ENCODE peak calls at places on chromosomes 11 and 22, in five cellular contexts. V is naive thymus-derived CD8-positive, alpha-beta T cell; N is A549; L is HFF-Myc; T is epithelial cell of esophagus. U is an unnamed sample.

GRCh38 chr22:37121887-37122591 is 12.5 kb upstream of the TMPRSS6 start:
- DNase-seq in T (peak; percentile 93), N (peak; percentile 36), V (peak; percentile 73), L (no peak), U (no peak)

GRCh38 chr11:43410394-43410793 is 51.7 kb downstream of the TTC17 start:
- DNase-seq in N (peak; percentile 44), V (no peak), L (no peak), T (no peak), U (no peak)

GRCh38 chr22:24102366-24103200 is 78.7 kb upstream of the SUSD2 start:
- DNase-seq in L (no peak), N (no peak), V (no peak), T (no peak), U (no peak)

GRCh38 chr11:115848614-115849013 is 344.4 kb upstream of the CADM1 start:
- DNase-seq in T (no peak), V (no peak), N (no peak), L (no peak), U (no peak)

GRCh38 chr22:45511847-45512261 is 9.2 kb downstream of the FBLN1 start:
- DNase-seq in L (peak; percentile 75), T (peak; percentile 30), V (no peak), N (no peak), U (peak; percentile 97)

GRCh38 chr22:36369922-36370781 is 17.6 kb downstream of the MYH9 start:
- DNase-seq in N (peak; percentile 58), V (no peak), L (no peak), T (peak; percentile 74), U (no peak)

GRCh38 chr11:83265331-83265730 is 20.8 kb downstream of the CCDC90B start:
- DNase-seq in T (no peak), V (no peak), L (no peak), N (no peak), U (no peak)

GRCh38 chr11:7637447-7638157 is 35.7 kb downstream of the CYB5R2 start:
- DNase-seq in V (no peak), T (peak; percentile 76), N (no peak), L (peak; percentile 21), U (peak; percentile 67)

GRCh38 chr11:36026315-36026968 is 82.6 kb downstream of the LDLRAD3 start:
- DNase-seq in T (no peak), L (no peak), V (no peak), N (no peak), U (no peak)

GRCh38 chr22:28231423-28231822 is 312.4 kb upstream of the PITPNB start:
- DNase-seq in V (no peak), N (no peak), L (no peak), T (no peak), U (no peak)

GRCh38 chr11:32317646-32318045 is 117.7 kb downstream of the WT1 start:
- DNase-seq in N (no peak), L (no peak), T (no peak), V (no peak), U (no peak)

GRCh38 chr11:119573858-119574257 is 150.9 kb upstream of the THY1 start:
- DNase-seq in V (no peak), N (no peak), T (no peak), L (no peak), U (no peak)

GRCh38 chr22:44325718-44326548 is 13.2 kb upstream of the SHISAL1 start:
- DNase-seq in L (peak; percentile 9), N (no peak), V (no peak), T (peak; percentile 23), U (no peak)

GRCh38 chr22:42061041-42061440 is 9.6 kb downstream of the NAGA start:
- DNase-seq in V (no peak), T (no peak), N (no peak), L (no peak), U (no peak)

GRCh38 chr11:78672850-78673641 is 98.4 kb upstream of the NARS2 start:
- DNase-seq in N (no peak), V (no peak), L (no peak), T (no peak), U (no peak)

GRCh38 chr22:24834845-24835570 is 29.0 kb downstream of the SGSM1 start:
- DNase-seq in L (no peak), N (peak; percentile 39), V (no peak), T (peak; percentile 35), U (no peak)

GRCh38 chr11:111303476-111303875 is 5.1 kb downstream of the POU2AF3 start:
- DNase-seq in V (no peak), N (peak; percentile 62), L (no peak), T (peak; percentile 21), U (no peak)

GRCh38 chr11:65503923-65504670 is 5.3 kb downstream of the MALAT1 start:
- DNase-seq in T (peak; percentile 37), V (no peak), L (peak; percentile 38), N (peak; percentile 70), U (no peak)

GRCh38 chr11:87374206-87374793 is 336.6 kb downstream of the TMEM135 start:
- DNase-seq in N (no peak), L (no peak), V (no peak), T (no peak), U (no peak)

GRCh38 chr11:68033708-68034045 is 3.2 kb downstream of the NDUFS8 start:
- DNase-seq in V (no peak), L (no peak), T (no peak), N (no peak), U (no peak)

GRCh38 chr22:48265000-48265625 is 1502.7 kb downstream of the TBC1D22A start:
- DNase-seq in N (no peak), L (no peak), V (no peak), T (no peak), U (no peak)

GRCh38 chr11:113690619-113691569 is 15.2 kb downstream of the TMPRSS5 start:
- DNase-seq in V (no peak), L (peak; percentile 9), N (peak; percentile 84), T (peak; percentile 89), U (no peak)

GRCh38 chr11:88629496-88629895 is 292.0 kb upstream of the CTSC start:
- DNase-seq in N (no peak), T (peak; percentile 27), V (no peak), L (no peak), U (no peak)

GRCh38 chr11:123321641-123322040 is 108.4 kb upstream of the GRAMD1B start:
- DNase-seq in T (no peak), N (no peak), L (no peak), V (no peak), U (no peak)

GRCh38 chr22:26887456-26887855 is 230.1 kb downstream of the MIAT start:
- DNase-seq in T (no peak), V (no peak), L (peak; percentile 80), N (peak; percentile 47), U (peak; percentile 67)

GRCh38 chr11:128687321-128687720 is 6.6 kb upstream of the FLI1 start:
- DNase-seq in V (no peak), T (peak; percentile 48), N (no peak), L (no peak), U (no peak)

GRCh38 chr22:27636716-27637503 is 164.6 kb downstream of the MN1 start:
- DNase-seq in N (no peak), T (no peak), L (no peak), V (no peak), U (no peak)

GRCh38 chr22:36644333-36644757 is 59.2 kb downstream of the CACNG2 start:
- DNase-seq in L (peak; percentile 77), N (peak; percentile 69), V (no peak), T (peak; percentile 96), U (peak; percentile 66)

GRCh38 chr22:38715176-38715764 is 9.5 kb downstream of the GTPBP1 start:
- DNase-seq in N (no peak), T (no peak), V (no peak), L (no peak), U (no peak)

GRCh38 chr11:428295-428694 is 13.5 kb upstream of the SIGIRR start:
- DNase-seq in T (no peak), N (no peak), L (no peak), V (peak; percentile 5), U (no peak)

GRCh38 chr11:64364911-64365310 is 5.9 kb downstream of the RPS6KA4 start:
- DNase-seq in N (no peak), V (no peak), T (no peak), L (no peak), U (no peak)

GRCh38 chr11:67312187-67313021 is 9.1 kb downstream of the SSH3 start:
- DNase-seq in V (no peak), L (no peak), N (peak; percentile 57), T (peak; percentile 99), U (no peak)

GRCh38 chr22:19958083-19959042 is 16.7 kb upstream of the TXNRD2 start:
- DNase-seq in L (no peak), V (no peak), N (no peak), T (no peak), U (peak; percentile 66)

U was measured in AG09319.